ENCODE peak calls at places on chromosomes 6 and 20, in eight cellular contexts. V, F, D, E, H, M, G and B are unnamed samples.

GRCh38 chr6:15628499-15629131 is 34.2 kb downstream of the DTNBP1 start:
- DNase-seq in V (no peak), F (peak; percentile 94), D (no peak), E (no peak), H (no peak), M (peak; percentile 44), G (no peak), B (no peak)

GRCh38 chr20:53828673-53829085 is 235.0 kb upstream of the ZNF217 start:
- DNase-seq in V (no peak), F (peak; percentile 95), D (peak; percentile 49), E (peak; percentile 26), H (peak; percentile 21), M (peak; percentile 98), G (no peak), B (no peak)

GRCh38 chr20:54415967-54416366 is 59.4 kb upstream of the DOK5 start:
- DNase-seq in V (no peak), F (no peak), D (no peak), E (no peak), H (no peak), M (no peak), G (no peak), B (no peak)

GRCh38 chr6:125114248-125114858 is 39.2 kb upstream of the TPD52L1 start:
- DNase-seq in V (peak; percentile 28), F (peak; percentile 61), D (peak; percentile 60), E (peak; percentile 43), H (peak; percentile 64), M (peak; percentile 78), G (no peak), B (peak; percentile 34)

GRCh38 chr20:13302647-13303425 is 81.8 kb downstream of the ISM1 start:
- DNase-seq in V (peak; percentile 61), F (no peak), D (peak; percentile 49), E (peak; percentile 52), H (peak; percentile 44), M (peak; percentile 54), G (no peak), B (peak; percentile 44)

GRCh38 chr6:130027948-130028347 is 9.6 kb downstream of the L3MBTL3 start:
- DNase-seq in V (peak; percentile 17), F (no peak), D (no peak), E (no peak), H (no peak), M (no peak), G (no peak), B (peak; percentile 34)

GRCh38 chr6:43086022-43086658 is 10.0 kb downstream of the PTK7 start:
- DNase-seq in V (peak; percentile 79), F (no peak), D (no peak), E (no peak), H (no peak), M (peak; percentile 70), G (no peak), B (peak; percentile 79)

GRCh38 chr6:4560225-4561077 is 215.8 kb upstream of the CDYL start:
- DNase-seq in V (no peak), F (no peak), D (no peak), E (no peak), H (no peak), M (no peak), G (peak; percentile 54), B (no peak)

GRCh38 chr6:132570221-132570777 is at the start of gene TAAR6:
- DNase-seq in V (no peak), F (no peak), D (no peak), E (no peak), H (no peak), M (no peak), G (no peak), B (no peak)

GRCh38 chr6:168107191-168107940 is 28.4 kb upstream of the FRMD1 start:
- DNase-seq in V (no peak), F (no peak), D (no peak), E (no peak), H (no peak), M (peak; percentile 18), G (no peak), B (no peak)

GRCh38 chr6:84249724-84250123 is 22.3 kb upstream of the CEP162 start:
- DNase-seq in V (no peak), F (no peak), D (no peak), E (no peak), H (no peak), M (peak; percentile 47), G (no peak), B (no peak)

GRCh38 chr6:145887969-145888368 is 73.4 kb upstream of the FBXO30 start:
- DNase-seq in V (no peak), F (peak; percentile 42), D (no peak), E (no peak), H (no peak), M (peak; percentile 50), G (no peak), B (no peak)

GRCh38 chr6:131250121-131250520 is 114.9 kb downstream of the AKAP7 start:
- DNase-seq in V (no peak), F (peak; percentile 48), D (peak; percentile 82), E (peak; percentile 63), H (peak; percentile 81), M (peak; percentile 89), G (peak; percentile 85), B (no peak)

DNA sequence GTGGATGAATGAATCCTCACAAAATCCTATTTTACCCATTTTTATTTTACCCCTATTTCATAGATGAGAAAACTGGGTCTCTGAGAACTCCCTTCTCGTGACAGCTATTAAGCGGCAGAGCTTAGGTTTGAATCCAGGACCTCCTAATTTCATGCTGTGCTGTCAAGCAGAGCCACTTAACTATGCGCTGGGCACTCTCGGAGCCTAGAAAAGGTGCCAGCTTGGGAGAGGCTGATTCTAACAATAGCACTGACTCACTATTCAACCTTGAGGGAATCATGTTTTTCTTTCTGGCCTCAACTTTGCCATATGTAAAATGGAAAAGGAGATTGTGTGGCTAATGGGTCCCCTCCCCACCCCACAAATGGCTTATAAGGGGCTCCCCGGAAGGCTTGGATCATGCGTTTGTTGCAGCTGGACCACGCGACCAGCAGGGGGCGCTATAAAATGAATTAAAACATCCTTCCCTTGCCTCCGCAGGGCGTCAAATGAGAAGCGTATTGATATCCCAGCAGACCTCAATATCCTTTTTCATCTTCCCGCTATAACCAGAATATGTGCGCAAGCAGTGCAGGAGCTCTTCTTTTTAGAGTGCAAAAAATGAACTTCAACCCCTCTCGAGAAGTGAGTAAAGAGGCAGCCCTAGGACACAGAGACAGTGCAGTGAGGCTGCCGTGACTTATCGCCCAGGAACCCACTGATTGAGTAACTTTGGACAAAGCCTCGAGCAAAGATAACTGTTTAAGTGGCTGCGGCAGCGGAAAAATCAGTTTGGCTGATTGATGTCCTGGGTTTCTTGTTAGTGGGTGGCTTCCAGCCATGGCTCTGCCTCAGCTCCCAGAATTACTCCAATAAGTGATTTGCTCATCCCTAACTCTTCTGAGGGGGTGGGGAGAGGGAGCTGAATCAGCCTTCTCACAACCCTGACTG is 12.9 kb upstream of the PDYN start:
- DNase-seq in V (peak; percentile 57), F (peak; percentile 30), D (no peak), E (peak; percentile 78), H (peak; percentile 52), M (peak; percentile 68), G (no peak), B (peak; percentile 60)
- TF ChIP-seq CTCF in V (peak; percentile 84), F (peak; percentile 68), D (peak; percentile 83), E (peak; percentile 98), H (peak; percentile 82), M (peak; percentile 94), G (no peak), B (peak; percentile 71)

GRCh38 chr6:128519931-128520435 is 416 bp downstream of the PTPRK start:
- DNase-seq in V (peak; percentile 19), F (no peak), D (peak; percentile 53), E (no peak), H (no peak), M (peak; percentile 73), G (peak; percentile 92), B (peak; percentile 41)

GRCh38 chr6:128518531-128519131 is 1.8 kb downstream of the PTPRK start:
- DNase-seq in V (no peak), F (no peak), D (no peak), E (no peak), H (no peak), M (peak; percentile 44), G (no peak), B (no peak)

GRCh38 chr6:128519132-128519930 is 1.1 kb downstream of the PTPRK start:
- DNase-seq in V (peak; percentile 9), F (peak; percentile 45), D (peak; percentile 66), E (peak; percentile 78), H (peak; percentile 70), M (peak; percentile 62), G (peak; percentile 88), B (peak; percentile 20)

GRCh38 chr6:128521302-128521632 is 868 bp upstream of the PTPRK start:
- DNase-seq in V (no peak), F (no peak), D (no peak), E (no peak), H (no peak), M (no peak), G (no peak), B (no peak)

DNA sequence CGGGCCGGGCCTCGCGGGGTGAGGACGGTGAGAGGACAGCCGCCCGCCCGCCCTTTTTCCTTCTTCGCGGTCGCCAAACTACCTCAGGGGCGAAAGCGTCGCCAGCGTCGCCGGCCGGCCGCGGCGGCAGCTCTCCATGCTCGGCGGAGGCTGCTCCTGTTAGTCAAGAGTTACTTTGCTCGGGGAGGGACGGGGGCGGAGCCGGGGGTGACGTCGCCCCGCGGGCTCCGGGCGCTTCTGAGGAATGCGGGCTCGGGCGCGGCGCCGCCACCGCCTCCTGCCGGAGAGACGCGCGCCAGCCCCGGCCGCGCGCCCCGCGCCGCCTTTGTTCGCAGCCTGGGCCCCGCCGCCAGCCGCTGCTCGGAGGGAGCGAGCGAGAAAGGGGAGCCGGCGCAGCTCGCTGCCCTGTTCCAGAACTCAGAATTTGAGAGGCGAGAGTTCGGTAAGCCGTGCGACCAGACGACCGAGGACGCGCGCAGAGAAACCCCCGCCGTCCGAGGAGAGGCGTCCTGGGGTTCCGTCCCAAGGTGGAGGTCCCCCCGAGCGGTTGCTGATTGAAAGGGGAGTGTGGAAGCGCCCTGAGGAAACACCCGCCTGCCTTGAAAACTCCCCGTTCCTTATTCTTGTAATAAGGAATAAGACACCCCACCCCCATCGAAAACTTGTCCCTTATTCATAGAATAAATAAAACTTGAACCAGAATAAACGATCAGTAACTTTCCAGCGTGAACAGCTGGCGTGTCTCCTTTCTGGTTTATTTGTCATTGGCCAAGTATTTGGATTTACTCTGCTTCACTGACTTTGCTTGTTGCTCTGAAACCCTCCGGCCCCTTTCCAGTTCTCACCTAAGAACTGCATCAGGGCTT is at the start of gene PTPRK:
- DNase-seq in V (peak; percentile 79), F (peak; percentile 91), D (peak; percentile 94), E (peak; percentile 97), H (peak; percentile 95), M (peak; percentile 97), G (peak; percentile 98), B (peak; percentile 79)
- TF ChIP-seq CTCF in V (peak; percentile 39), F (peak; percentile 69), D (peak; percentile 46), E (peak; percentile 57), H (peak; percentile 38), M (peak; percentile 51), G (no peak), B (peak; percentile 31)

GRCh38 chr20:10381477-10381876 is 52.5 kb downstream of the MKKS start:
- DNase-seq in V (no peak), F (no peak), D (no peak), E (no peak), H (no peak), M (peak; percentile 36), G (no peak), B (no peak)
- TF ChIP-seq CTCF in V (peak; percentile 19), F (peak; percentile 15), D (no peak), E (no peak), H (no peak), M (peak; percentile 24), G (no peak), B (no peak)

DNA sequence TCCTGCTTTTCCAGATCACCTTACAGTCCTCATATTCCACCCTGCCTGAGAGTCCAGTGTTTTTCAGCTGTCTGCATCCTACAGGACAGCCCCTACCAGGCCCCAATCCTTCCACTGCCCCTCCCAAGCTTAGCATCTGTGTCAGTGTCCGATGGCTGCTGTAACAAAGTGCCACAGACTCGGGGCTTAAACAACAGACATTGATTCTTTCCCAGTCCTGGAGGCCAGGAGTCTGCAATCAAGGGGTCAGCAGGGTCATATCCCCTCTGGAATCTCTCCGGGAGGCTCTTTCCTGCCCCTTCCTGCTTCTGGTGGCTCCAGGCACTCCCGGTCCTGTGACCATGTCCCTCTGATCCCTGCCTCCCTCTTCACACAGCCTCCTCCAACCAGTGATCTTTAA is 396.6 kb upstream of the MAP3K7 start:
- DNase-seq in V (no peak), F (no peak), D (no peak), E (peak; percentile 39), H (no peak), M (no peak), G (no peak), B (no peak)
- TF ChIP-seq CTCF in V (no peak), F (no peak), D (no peak), E (no peak), H (no peak), M (no peak), G (no peak), B (no peak)